ENCODE peak calls at places on chromosomes 2 and 18, in four cellular contexts. One of them, this sample, is unnamed.

GRCh38 chr2:212034841-212035585 is 503.6 kb downstream of the ERBB4 start:
- DNase-seq in NCI-H1092 treated with DMSO at 0.1 percent for 48 hours: no peak
- DNase-seq in left ventricle myocardium superior: no peak
- DNase-seq in activated naive CD4-positive, alpha-beta T cell: no peak
- DNase-seq in this sample: no peak

GRCh38 chr2:10658041-10658913 is 31.5 kb downstream of the NOL10 start:
- DNase-seq in activated naive CD4-positive, alpha-beta T cell: no peak
- DNase-seq in NCI-H1092 treated with DMSO at 0.1 percent for 48 hours: no peak
- DNase-seq in left ventricle myocardium superior: no peak
- DNase-seq in this sample: no peak

GRCh38 chr2:231926180-231926741 is at the start of gene NPPC:
- DNase-seq in activated naive CD4-positive, alpha-beta T cell: no peak
- DNase-seq in left ventricle myocardium superior: peak; percentile 85
- DNase-seq in NCI-H1092 treated with DMSO at 0.1 percent for 48 hours: peak; percentile 52
- DNase-seq in this sample: no peak

GRCh38 chr18:51658436-51658835 is 461.0 kb upstream of the MEX3C start:
- DNase-seq in NCI-H1092 treated with DMSO at 0.1 percent for 48 hours: no peak
- DNase-seq in left ventricle myocardium superior: no peak
- DNase-seq in activated naive CD4-positive, alpha-beta T cell: no peak
- DNase-seq in this sample: no peak

GRCh38 chr2:69083126-69083733 is 70.3 kb downstream of the ANTXR1 start:
- DNase-seq in left ventricle myocardium superior: no peak
- DNase-seq in NCI-H1092 treated with DMSO at 0.1 percent for 48 hours: no peak
- DNase-seq in activated naive CD4-positive, alpha-beta T cell: no peak
- DNase-seq in this sample: no peak

GRCh38 chr2:38091757-38092156 is 15.8 kb upstream of the CYP1B1 start:
- DNase-seq in activated naive CD4-positive, alpha-beta T cell: no peak
- DNase-seq in left ventricle myocardium superior: no peak
- DNase-seq in NCI-H1092 treated with DMSO at 0.1 percent for 48 hours: no peak
- DNase-seq in this sample: no peak

GRCh38 chr2:237886702-237887481 is 27.5 kb downstream of the RAMP1 start:
- DNase-seq in left ventricle myocardium superior: peak; percentile 89
- DNase-seq in NCI-H1092 treated with DMSO at 0.1 percent for 48 hours: no peak
- DNase-seq in activated naive CD4-positive, alpha-beta T cell: no peak
- DNase-seq in this sample: no peak

GRCh38 chr18:76686737-76687231 is 135.6 kb upstream of the ZNF236 start:
- DNase-seq in left ventricle myocardium superior: peak; percentile 54
- DNase-seq in activated naive CD4-positive, alpha-beta T cell: no peak
- DNase-seq in NCI-H1092 treated with DMSO at 0.1 percent for 48 hours: peak; percentile 78
- DNase-seq in this sample: no peak

GRCh38 chr2:135485441-135485840 is 45.6 kb downstream of the ZRANB3 start:
- DNase-seq in activated naive CD4-positive, alpha-beta T cell: no peak
- DNase-seq in left ventricle myocardium superior: no peak
- DNase-seq in NCI-H1092 treated with DMSO at 0.1 percent for 48 hours: no peak
- DNase-seq in this sample: no peak

GRCh38 chr2:156908825-156909224 is 348.7 kb upstream of the GALNT5 start:
- DNase-seq in NCI-H1092 treated with DMSO at 0.1 percent for 48 hours: no peak
- DNase-seq in activated naive CD4-positive, alpha-beta T cell: no peak
- DNase-seq in left ventricle myocardium superior: no peak
- DNase-seq in this sample: no peak

GRCh38 chr2:100902833-100903405 is 83.0 kb downstream of the NPAS2 start:
- DNase-seq in NCI-H1092 treated with DMSO at 0.1 percent for 48 hours: no peak
- DNase-seq in activated naive CD4-positive, alpha-beta T cell: no peak
- DNase-seq in left ventricle myocardium superior: no peak
- DNase-seq in this sample: no peak

GRCh38 chr2:111122631-111123421 is 2.1 kb downstream of the BCL2L11 start:
- DNase-seq in NCI-H1092 treated with DMSO at 0.1 percent for 48 hours: peak; percentile 41
- DNase-seq in activated naive CD4-positive, alpha-beta T cell: no peak
- DNase-seq in left ventricle myocardium superior: peak; percentile 90
- DNase-seq in this sample: no peak

GRCh38 chr2:213119061-213119809 is 32.2 kb downstream of the IKZF2 start:
- DNase-seq in activated naive CD4-positive, alpha-beta T cell: no peak
- DNase-seq in NCI-H1092 treated with DMSO at 0.1 percent for 48 hours: no peak
- DNase-seq in left ventricle myocardium superior: no peak
- DNase-seq in this sample: no peak

GRCh38 chr2:69001879-69002278 is 11.1 kb upstream of the ANTXR1 start:
- DNase-seq in NCI-H1092 treated with DMSO at 0.1 percent for 48 hours: no peak
- DNase-seq in activated naive CD4-positive, alpha-beta T cell: no peak
- DNase-seq in left ventricle myocardium superior: no peak
- DNase-seq in this sample: no peak

GRCh38 chr2:120619579-120619978 is 116.1 kb upstream of the GLI2 start:
- DNase-seq in left ventricle myocardium superior: no peak
- DNase-seq in NCI-H1092 treated with DMSO at 0.1 percent for 48 hours: no peak
- DNase-seq in activated naive CD4-positive, alpha-beta T cell: no peak
- DNase-seq in this sample: no peak

GRCh38 chr18:627211-627610 is 30.2 kb upstream of the TYMS start:
- DNase-seq in NCI-H1092 treated with DMSO at 0.1 percent for 48 hours: no peak
- DNase-seq in left ventricle myocardium superior: no peak
- DNase-seq in activated naive CD4-positive, alpha-beta T cell: no peak
- DNase-seq in this sample: no peak

This sample was measured in NCI-H187.